ENCODE peak calls at places on chromosomes 2 and 18, in nine cellular contexts. F is T-helper 9 cell, X is psoas muscle, M is KG1, P is gastrocnemius medialis, Y is AML-193, E is amygdala, V is HFF-Myc, H is WTC11. I is an unnamed sample.

GRCh38 chr18:160831-161570 is 2.6 kb downstream of the USP14 start:
- DNase-seq in F (no peak), X (no peak), M (no peak), P (no peak), Y (no peak), E (no peak), V (no peak), H (no peak), I (no peak)

GRCh38 chr18:58257461-58257860 is 213.4 kb downstream of the NEDD4L start:
- DNase-seq in F (no peak), X (no peak), M (no peak), P (peak; percentile 67), Y (no peak), E (no peak), V (no peak), H (no peak), I (no peak)

GRCh38 chr2:214960677-214961076 is 151.2 kb upstream of the BARD1 start:
- DNase-seq in F (no peak), X (no peak), M (no peak), P (no peak), Y (no peak), E (no peak), V (no peak), H (no peak), I (no peak)

GRCh38 chr2:84725717-84726116 is 155.2 kb downstream of the TRABD2A start:
- DNase-seq in F (no peak), X (no peak), M (no peak), P (no peak), Y (no peak), E (no peak), V (no peak), H (no peak), I (no peak)

GRCh38 chr2:128178650-128179460 is 87.9 kb downstream of the UGGT1 start:
- DNase-seq in F (peak; percentile 14), X (peak; percentile 59), M (no peak), P (peak; percentile 26), Y (peak; percentile 66), E (no peak), V (peak; percentile 22), H (peak; percentile 67), I (peak; percentile 68)

GRCh38 chr2:127044165-127044718 is 62.7 kb downstream of the BIN1 start:
- DNase-seq in F (no peak), X (no peak), M (no peak), P (no peak), Y (no peak), E (no peak), V (no peak), H (no peak), I (no peak)

GRCh38 chr18:49645836-49646235 is 84.0 kb downstream of the LIPG start:
- DNase-seq in F (no peak), X (peak; percentile 73), M (no peak), P (peak; percentile 35), Y (no peak), E (no peak), V (no peak), H (no peak), I (no peak)

GRCh38 chr2:2662037-2662846 is 331.2 kb upstream of the MYT1L start:
- DNase-seq in F (no peak), X (peak; percentile 52), M (no peak), P (peak; percentile 73), Y (no peak), E (no peak), V (no peak), H (no peak), I (no peak)

GRCh38 chr2:219687266-219687665 is 59.8 kb downstream of the SLC4A3 start:
- DNase-seq in F (no peak), X (no peak), M (no peak), P (no peak), Y (no peak), E (no peak), V (no peak), H (no peak), I (no peak)

GRCh38 chr2:204157684-204158083 is 221.1 kb downstream of the ICOS start:
- DNase-seq in F (no peak), X (no peak), M (no peak), P (no peak), Y (no peak), E (no peak), V (no peak), H (no peak), I (no peak)